ENCODE peak calls at places on chromosomes 7 and 10, in eight cellular contexts. I is CD4-positive, CD25-positive, alpha-beta regulatory T cell; X is GM12878; M is CD8-positive, alpha-beta T cell; W is GM23338; V is aorta; Q is colonic mucosa; F is K562. J is an unnamed sample. For H3K36me3 and H3K4me1, the result is how much of the 10 kb centered on the place peaks cover.

GRCh38 chr10:35819736-35820135 is 177.6 kb upstream of the FZD8 start:
- DNase-seq in M (no peak), W (no peak), X (no peak), F (no peak), Q (no peak), I (no peak), V (no peak), J (no peak)

GRCh38 chr7:155352753-155353115 is 55.1 kb downstream of the INSIG1 start:
- DNase-seq in M (no peak), V (no peak), W (no peak), I (no peak), Q (no peak), F (no peak), X (no peak), J (no peak)

GRCh38 chr7:24411226-24411625 is 127.2 kb downstream of the NPY start:
- DNase-seq in X (no peak), I (no peak), F (no peak), M (no peak), V (no peak), W (no peak), Q (no peak), J (no peak)

GRCh38 chr10:110058215-110058614 is 50.4 kb downstream of the ADD3 start:
- DNase-seq in W (no peak), X (no peak), M (no peak), Q (no peak), I (no peak), V (no peak), F (no peak), J (no peak)

GRCh38 chr10:8520382-8520781 is 465.9 kb downstream of the GATA3 start:
- DNase-seq in I (no peak), X (no peak), W (no peak), Q (no peak), M (no peak), F (no peak), V (no peak), J (no peak)

GRCh38 chr7:128221929-128222403 is 19.1 kb upstream of the LEP start:
- DNase-seq in I (no peak), Q (no peak), W (no peak), V (no peak), F (peak), M (no peak), X (no peak), J (no peak)

GRCh38 chr10:96642973-96643372 is 56.2 kb upstream of the TM9SF3 start:
- DNase-seq in I (no peak), X (no peak), F (peak), V (peak), M (peak), Q (peak), W (peak), J (peak)

GRCh38 chr10:93703066-93703465 is 674 bp upstream of the FRA10AC1 start:
- DNase-seq in V (no peak), I (no peak), M (no peak), F (no peak), Q (peak), W (no peak), X (no peak), J (no peak)

GRCh38 chr7:153696242-153696641 is 356.0 kb upstream of the DPP6 start:
- DNase-seq in X (no peak), I (no peak), M (no peak), Q (no peak), F (no peak), V (no peak), W (no peak), J (no peak)

GRCh38 chr10:99339563-99340047 is 10.4 kb downstream of the CNNM1 start:
- DNase-seq in Q (no peak), W (no peak), X (no peak), M (no peak), F (no peak), V (no peak), I (no peak), J (no peak)

GRCh38 chr7:73343671-73344380 is 15.9 kb downstream of the FKBP6 start:
- DNase-seq in W (no peak), M (no peak), V (no peak), Q (no peak), F (no peak), X (no peak), I (no peak), J (no peak)

GRCh38 chr10:126813432-126813831 is 91.8 kb upstream of the DOCK1 start:
- DNase-seq in X (no peak), F (no peak), I (no peak), Q (no peak), M (no peak), V (no peak), W (no peak), J (no peak)

GRCh38 chr10:74977072-74977471 is 134.4 kb upstream of the SAMD8 start:
- DNase-seq in Q (no peak), V (no peak), F (no peak), W (no peak), X (no peak), I (no peak), M (no peak), J (no peak)

GRCh38 chr10:73456187-73456890 is 23.0 kb upstream of the MSS51 start:
- DNase-seq in X (no peak), F (peak), W (no peak), M (no peak), I (no peak), V (no peak), Q (no peak), J (no peak)
- H3K36me3 ChIP-seq in X (under half), F (under half), W (under half), M (under half), I (under half), V (under half), Q (under half), J (half or more)

GRCh38 chr10:5655003-5655600 is 11.3 kb downstream of the ASB13 start:
- DNase-seq in M (no peak), Q (peak), I (no peak), X (no peak), V (no peak), W (no peak), F (no peak), J (no peak)

GRCh38 chr10:5650664-5651063 is 15.7 kb downstream of the ASB13 start:
- DNase-seq in Q (no peak), I (no peak), F (no peak), X (no peak), M (no peak), W (no peak), V (no peak), J (no peak)

GRCh38 chr10:5651086-5651764 is 15.2 kb downstream of the ASB13 start:
- DNase-seq in Q (no peak), M (no peak), W (no peak), X (no peak), I (no peak), V (no peak), F (no peak), J (peak)

GRCh38 chr10:5654218-5654755 is 12.1 kb downstream of the ASB13 start:
- DNase-seq in Q (peak), F (no peak), X (no peak), W (no peak), V (no peak), I (no peak), M (no peak), J (no peak)

GRCh38 chr10:5652746-5653145 is 13.6 kb downstream of the ASB13 start:
- DNase-seq in V (no peak), X (no peak), M (no peak), F (no peak), W (no peak), Q (no peak), I (no peak), J (no peak)
- H3K4me1 ChIP-seq in V (under half), X (under half), M (under half), F (under half), W (under half), Q (under half), I (under half), J (under half)

GRCh38 chr10:13672505-13672904 is 85.7 kb downstream of the PRPF18 start:
- DNase-seq in M (no peak), V (no peak), F (no peak), X (no peak), W (peak), I (no peak), Q (no peak), J (no peak)

GRCh38 chr10:13670311-13670710 is 83.5 kb downstream of the PRPF18 start:
- DNase-seq in M (no peak), X (no peak), Q (no peak), W (no peak), V (no peak), F (no peak), I (no peak), J (no peak)

GRCh38 chr10:13673165-13673564 is 86.4 kb downstream of the PRPF18 start:
- DNase-seq in Q (no peak), I (no peak), W (peak), X (no peak), F (no peak), M (no peak), V (no peak), J (no peak)

GRCh38 chr10:13669182-13669860 is 82.6 kb downstream of the PRPF18 start:
- DNase-seq in I (no peak), W (no peak), M (no peak), F (no peak), X (no peak), Q (no peak), V (no peak), J (no peak)

DNA sequence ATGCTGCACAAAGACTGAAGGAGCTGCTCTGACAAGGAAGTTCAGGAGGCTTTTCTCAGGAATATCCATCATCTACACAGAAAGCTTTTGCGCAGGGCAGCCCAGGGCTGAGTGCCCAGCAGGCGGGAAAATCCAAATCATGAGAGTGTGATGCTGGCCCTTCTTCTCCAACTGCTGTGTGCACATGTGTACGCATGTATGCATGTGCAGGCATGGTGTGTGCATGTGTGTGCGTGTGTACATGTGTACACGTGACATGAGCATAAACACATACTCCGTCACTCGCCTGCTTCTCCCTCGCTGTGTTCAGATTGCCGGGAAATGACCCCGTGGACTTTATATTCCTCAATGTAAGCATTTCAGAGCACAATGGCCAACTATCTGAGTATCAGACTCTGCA is 85.1 kb downstream of the PRPF18 start:
- DNase-seq in W (no peak), X (no peak), V (no peak), I (no peak), Q (no peak), F (no peak), M (no peak), J (no peak)
- H3K36me3 ChIP-seq in W (under half), X (under half), V (under half), I (under half), Q (under half), F (under half), M (under half), J (under half)

DNA sequence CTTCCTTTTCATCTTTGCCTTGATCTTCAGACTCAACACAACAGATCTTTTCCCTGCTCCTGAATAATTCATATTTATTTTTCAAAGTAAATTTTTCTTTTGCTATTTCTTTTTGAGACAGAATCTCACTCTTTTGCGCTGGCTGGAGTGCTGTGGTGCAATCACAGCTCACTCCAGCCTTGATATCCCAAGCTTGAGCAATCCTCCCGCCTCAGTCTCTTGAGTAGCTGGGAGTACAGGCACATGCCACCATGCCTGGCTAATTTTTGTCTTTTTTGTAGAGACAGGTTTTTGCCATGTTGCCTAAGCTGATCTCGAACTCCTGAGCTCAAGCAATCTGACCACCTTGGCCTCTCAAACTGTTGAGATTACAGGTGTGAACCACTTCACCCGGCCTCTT is 9.2 kb downstream of the RTKN2 start:
- DNase-seq in X (no peak), M (no peak), Q (no peak), F (no peak), I (no peak), V (no peak), W (no peak), J (no peak)
- H3K4me1 ChIP-seq in X (under half), M (under half), Q (under half), F (under half), I (under half), V (under half), W (under half), J (under half)

DNA sequence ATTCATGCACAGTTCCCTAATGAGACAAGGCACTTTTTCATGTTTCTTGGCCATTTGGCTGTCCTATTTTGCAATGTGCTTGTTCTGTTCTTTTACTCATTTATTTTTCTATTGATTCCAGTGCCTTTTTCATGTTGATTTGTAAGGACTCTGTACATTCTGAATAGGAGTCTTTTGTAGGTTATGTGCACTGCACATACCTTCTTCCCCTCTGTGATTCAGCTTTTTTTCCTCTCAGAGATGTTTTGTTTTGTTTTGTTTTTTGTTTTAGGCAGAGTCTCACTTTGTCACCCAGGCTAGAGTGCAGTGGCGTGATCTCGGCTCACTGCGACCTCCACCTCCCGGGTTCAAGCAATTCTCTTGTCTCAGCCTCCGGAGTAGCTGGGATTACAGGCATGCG is 59.7 kb downstream of the KCNH2 start:
- DNase-seq in I (no peak), Q (no peak), X (no peak), W (no peak), V (no peak), F (no peak), M (no peak), J (no peak)
- H3K36me3 ChIP-seq in I (under half), Q (under half), X (under half), W (under half), V (under half), F (under half), M (under half), J (under half)

GRCh38 chr7:121202125-121202524 is 126.7 kb upstream of the WNT16 start:
- DNase-seq in V (no peak), Q (no peak), I (no peak), F (no peak), M (no peak), W (peak), X (no peak), J (no peak)

GRCh38 chr7:121195010-121195409 is 133.8 kb upstream of the WNT16 start:
- DNase-seq in Q (no peak), V (no peak), F (no peak), W (no peak), X (no peak), I (no peak), M (no peak), J (no peak)

GRCh38 chr7:121195859-121196588 is 132.8 kb upstream of the WNT16 start:
- DNase-seq in Q (no peak), X (no peak), F (no peak), W (peak), I (no peak), V (no peak), M (no peak), J (no peak)

GRCh38 chr7:121202834-121203233 is 126.0 kb upstream of the WNT16 start:
- DNase-seq in F (no peak), V (no peak), M (no peak), Q (no peak), X (no peak), I (no peak), W (no peak), J (no peak)

DNA sequence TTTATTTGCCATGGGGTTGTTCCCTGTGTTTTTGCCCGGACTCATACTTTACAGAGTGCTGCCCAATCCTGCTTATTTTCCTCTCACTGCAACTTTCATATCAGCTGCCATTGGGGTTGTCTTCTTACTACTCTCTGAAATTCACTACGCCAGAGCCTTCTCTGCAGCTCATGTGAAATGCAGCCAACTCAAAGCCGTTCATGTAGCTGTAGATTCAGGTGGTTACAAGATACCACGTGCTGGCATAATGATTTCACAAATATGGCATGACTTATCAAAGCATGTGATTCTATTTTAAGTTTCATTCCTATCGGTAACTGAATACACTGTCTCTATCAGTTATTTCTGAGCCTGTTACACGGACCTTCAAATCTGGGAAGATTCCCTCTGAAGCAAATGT is 130.3 kb upstream of the WNT16 start:
- DNase-seq in X (no peak), Q (no peak), V (no peak), M (no peak), F (no peak), W (no peak), I (no peak), J (no peak)
- H3K4me1 ChIP-seq in X (under half), Q (under half), V (under half), M (under half), F (under half), W (under half), I (under half), J (under half)

DNA sequence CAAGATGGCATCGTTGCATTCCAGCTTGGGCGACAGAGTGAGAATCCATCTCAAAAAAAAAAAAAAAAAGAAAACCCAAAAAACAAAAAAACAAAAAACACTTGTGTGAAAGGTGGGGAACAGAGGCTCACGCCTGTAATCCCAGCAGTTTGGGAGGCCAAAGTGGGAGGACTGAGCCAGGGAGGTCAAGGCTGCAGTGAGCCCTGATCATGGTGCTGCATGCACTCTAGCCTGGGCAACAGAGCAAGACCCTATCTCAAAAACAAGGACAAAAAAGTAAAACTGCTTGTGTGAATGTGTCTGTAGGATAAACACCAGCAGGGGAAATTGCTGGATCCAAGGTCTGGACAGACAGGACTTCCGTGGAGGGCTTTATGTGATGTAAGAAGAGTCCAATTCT is 4.5 kb downstream of the PAOX start:
- DNase-seq in X (no peak), V (no peak), I (no peak), M (no peak), F (no peak), W (no peak), Q (no peak), J (no peak)
- H3K36me3 ChIP-seq in X (under half), V (under half), I (under half), M (under half), F (under half), W (under half), Q (under half), J (under half)

DNA sequence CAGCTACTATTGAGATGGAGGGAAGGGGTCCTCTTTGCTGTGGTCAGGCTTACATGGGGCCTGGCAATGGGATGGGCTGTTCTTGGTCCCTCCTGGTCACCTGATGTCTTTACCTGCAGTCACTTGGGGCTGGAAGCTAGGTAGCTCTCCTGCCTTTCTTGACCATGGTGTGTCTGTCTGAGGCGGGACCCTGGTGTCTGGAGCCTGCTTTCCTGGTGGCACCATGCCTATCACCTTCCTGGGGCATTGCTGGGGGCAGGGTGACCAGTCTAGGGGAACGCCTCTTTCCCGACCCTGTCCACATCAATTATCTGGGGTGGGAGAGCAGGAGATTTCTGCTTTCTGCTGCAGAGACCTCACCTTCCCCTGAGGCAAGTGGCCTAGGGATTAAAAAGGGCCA is 55.6 kb downstream of the ARHGAP22 start:
- DNase-seq in M (no peak), X (no peak), I (no peak), F (no peak), W (no peak), V (no peak), Q (no peak), J (no peak)
- H3K4me1 ChIP-seq in M (under half), X (under half), I (under half), F (under half), W (under half), V (under half), Q (under half), J (under half)